ENCODE peak calls at places on chromosomes 3 and 15, in seven cellular contexts. U, Q, I, W, J, E and Z are unnamed samples.

GRCh38 chr3:154018100-154018696 is 103.0 kb upstream of the ARHGEF26 start:
- DNase-seq in J (peak), Q (no peak), W (peak), I (peak), U (no peak), E (peak), Z (peak)

GRCh38 chr3:196108075-196108743 is 26.3 kb upstream of the TFRC start:
- DNase-seq in I (peak), U (no peak), E (no peak), Q (no peak), J (no peak), W (no peak), Z (no peak)

GRCh38 chr3:2141482-2141881 is 42.8 kb downstream of the CNTN4 start:
- DNase-seq in W (no peak), Q (no peak), U (no peak), J (no peak), I (no peak), E (no peak), Z (no peak)

GRCh38 chr3:54951405-54951804 is 23.5 kb upstream of the LRTM1 start:
- DNase-seq in Q (peak), W (peak), U (peak), E (no peak), I (peak), J (peak), Z (peak)

GRCh38 chr15:70792171-70792573 is 28.8 kb upstream of the UACA start:
- DNase-seq in U (no peak), E (peak), J (no peak), W (no peak), Q (no peak), I (no peak), Z (no peak)

GRCh38 chr3:101943028-101943427 is 93.7 kb downstream of the NFKBIZ start:
- DNase-seq in I (no peak), E (no peak), W (no peak), Q (no peak), J (no peak), U (no peak), Z (no peak)

GRCh38 chr3:123327480-123327879 is 121.4 kb downstream of the ADCY5 start:
- DNase-seq in J (no peak), Q (no peak), I (no peak), U (peak), W (no peak), E (no peak), Z (no peak)

GRCh38 chr3:53243165-53243564 is 12.7 kb downstream of the TKT start:
- DNase-seq in J (peak), E (no peak), U (no peak), I (no peak), Q (no peak), W (peak), Z (no peak)

GRCh38 chr3:190074817-190075216 is 45.9 kb downstream of the P3H2 start:
- DNase-seq in J (no peak), W (no peak), E (no peak), U (no peak), I (no peak), Q (no peak), Z (no peak)

GRCh38 chr3:194407423-194407822 is 8.4 kb upstream of the GP5 start:
- DNase-seq in U (no peak), I (no peak), J (no peak), Q (no peak), E (no peak), W (no peak), Z (no peak)

GRCh38 chr3:110858549-110858948 is 213.1 kb upstream of the NECTIN3 start:
- DNase-seq in W (no peak), Q (no peak), U (no peak), J (no peak), I (no peak), E (no peak), Z (peak)

GRCh38 chr3:67605377-67605776 is 49.0 kb downstream of the SUCLG2 start:
- DNase-seq in U (no peak), W (no peak), Q (no peak), E (peak), J (no peak), I (peak), Z (no peak)

GRCh38 chr3:46215810-46216414 is 7.8 kb upstream of the CCR1 start:
- DNase-seq in I (no peak), E (no peak), U (no peak), Q (no peak), W (no peak), J (no peak), Z (no peak)

GRCh38 chr3:196942915-196943277 is 568 bp upstream of the NCBP2 start:
- DNase-seq in E (no peak), Q (no peak), I (no peak), W (peak), J (no peak), U (no peak), Z (no peak)

GRCh38 chr3:12329063-12329462 is 40.2 kb downstream of the PPARG start:
- DNase-seq in U (no peak), J (no peak), E (no peak), W (no peak), I (no peak), Q (no peak), Z (no peak)

GRCh38 chr3:190070623-190071347 is 49.9 kb downstream of the P3H2 start:
- DNase-seq in Q (no peak), W (no peak), I (no peak), E (no peak), U (no peak), J (no peak), Z (no peak)

GRCh38 chr3:13579089-13579488 is 30.2 kb downstream of the FBLN2 start:
- DNase-seq in I (peak), E (no peak), Q (no peak), W (no peak), U (no peak), J (no peak), Z (no peak)

GRCh38 chr15:35777016-35777415 is 231.1 kb upstream of the DPH6 start:
- DNase-seq in I (no peak), U (no peak), J (no peak), W (peak), Q (no peak), E (no peak), Z (peak)

GRCh38 chr3:14523792-14524191 is 16.4 kb downstream of the GRIP2 start:
- DNase-seq in Q (no peak), I (no peak), E (no peak), W (peak), U (no peak), J (no peak), Z (no peak)

GRCh38 chr15:36742696-36743095 is 163.3 kb downstream of the CDIN1 start:
- DNase-seq in Q (no peak), I (no peak), E (no peak), J (no peak), W (no peak), U (no peak), Z (no peak)

GRCh38 chr3:83953417-83954089 is 1005.2 kb upstream of the CADM2 start:
- DNase-seq in J (no peak), W (no peak), U (no peak), I (peak), Q (no peak), E (no peak), Z (no peak)

GRCh38 chr3:71910107-71910506 is 125.2 kb upstream of the PROK2 start:
- DNase-seq in J (no peak), U (no peak), E (no peak), Q (no peak), W (no peak), I (no peak), Z (no peak)

GRCh38 chr3:145183261-145183660 is 977.7 kb downstream of the PLOD2 start:
- DNase-seq in Q (no peak), I (no peak), U (no peak), J (no peak), W (no peak), E (no peak), Z (no peak)

GRCh38 chr3:100158877-100159563 is 44.7 kb upstream of the FILIP1L start:
- DNase-seq in I (no peak), U (no peak), Q (no peak), J (no peak), W (no peak), E (no peak), Z (peak)

GRCh38 chr3:3461317-3461716 is 281.8 kb upstream of the CRBN start:
- DNase-seq in W (no peak), E (no peak), Q (no peak), I (no peak), J (no peak), U (no peak), Z (no peak)

GRCh38 chr3:124347418-124347817 is 355.5 kb upstream of the ROPN1 start:
- DNase-seq in U (no peak), J (no peak), I (no peak), Q (no peak), W (no peak), E (no peak), Z (no peak)

GRCh38 chr3:134846943-134847342 is 51.9 kb downstream of the EPHB1 start:
- DNase-seq in Q (no peak), J (no peak), U (no peak), W (no peak), I (peak), E (peak), Z (no peak)

GRCh38 chr3:56806407-56806806 is 4.7 kb upstream of the ARHGEF3 start:
- DNase-seq in E (no peak), U (no peak), J (no peak), Q (no peak), W (no peak), I (no peak), Z (no peak)

GRCh38 chr15:77032647-77033416 is 37.9 kb downstream of the PSTPIP1 start:
- DNase-seq in W (no peak), E (no peak), I (no peak), U (no peak), J (no peak), Q (no peak), Z (no peak)